ENCODE peak calls at places on chromosome 17, in five cellular contexts. M is heart left ventricle, P is uterus, N is aorta, T is cardiac muscle cell. E is an unnamed sample.

GRCh38 chr17:47831934-47832327 is 461 bp downstream of the LRRC46 start:
- DNase-seq in P (no peak), M (no peak), T (no peak), N (no peak), E (no peak)

GRCh38 chr17:2814049-2814448 is 17.8 kb downstream of the RAP1GAP2 start:
- DNase-seq in T (no peak), P (no peak), N (no peak), M (no peak), E (no peak)

GRCh38 chr17:72390675-72391501 is 270.1 kb downstream of the SOX9 start:
- DNase-seq in P (no peak), N (no peak), M (no peak), T (no peak), E (no peak)

GRCh38 chr17:77444653-77445029 is 303.9 kb downstream of the SEC14L1 start:
- DNase-seq in N (no peak), P (peak; percentile 66), T (peak; percentile 80), M (peak; percentile 82), E (no peak)

GRCh38 chr17:67421869-67422273 is 44.8 kb downstream of the PITPNC1 start:
- DNase-seq in N (no peak), M (no peak), P (no peak), T (peak; percentile 36), E (no peak)

GRCh38 chr17:40176409-40177110 is 710 bp upstream of the RAPGEFL1 start:
- DNase-seq in P (no peak), M (no peak), T (no peak), N (no peak), E (no peak)

GRCh38 chr17:7004398-7005253 is 7.8 kb upstream of the RNASEK start:
- DNase-seq in P (no peak), N (no peak), T (peak; percentile 68), M (no peak), E (no peak)

GRCh38 chr17:47652570-47652969 is 2.9 kb downstream of the KPNB1 start:
- DNase-seq in M (no peak), P (no peak), N (no peak), T (peak; percentile 27), E (no peak)

GRCh38 chr17:66637491-66637890 is 197.4 kb upstream of the CACNG5 start:
- DNase-seq in T (no peak), M (no peak), N (no peak), P (no peak), E (no peak)

GRCh38 chr17:2386400-2387085 is 14.3 kb downstream of the MNT start:
- DNase-seq in N (no peak), M (no peak), P (no peak), T (no peak), E (peak; percentile 94)

GRCh38 chr17:59761385-59762021 is 54.0 kb downstream of the VMP1 start:
- DNase-seq in T (peak; percentile 89), P (no peak), M (no peak), N (no peak), E (no peak)

GRCh38 chr17:72244942-72245341 is 124.1 kb downstream of the SOX9 start:
- DNase-seq in T (peak; percentile 25), M (no peak), N (no peak), P (no peak), E (no peak)

GRCh38 chr17:67435122-67435521 is 58.0 kb downstream of the PITPNC1 start:
- DNase-seq in T (peak; percentile 60), M (no peak), N (no peak), P (no peak), E (no peak)

GRCh38 chr17:7885357-7886226 is 3.0 kb upstream of the CHD3 start:
- DNase-seq in P (peak; percentile 61), T (peak; percentile 53), M (peak; percentile 53), N (peak; percentile 80), E (peak; percentile 87)

GRCh38 chr17:6752068-6752909 is 3.6 kb upstream of the XAF1 start:
- DNase-seq in N (no peak), T (peak; percentile 100), M (peak; percentile 43), P (peak; percentile 47), E (no peak)

GRCh38 chr17:51860934-51861561 is 297.5 kb downstream of the CA10 start:
- DNase-seq in M (no peak), P (no peak), N (no peak), T (peak; percentile 9), E (no peak)

GRCh38 chr17:30236807-30237206 is 1.3 kb upstream of the SLC6A4 start:
- DNase-seq in P (peak; percentile 25), T (peak; percentile 49), N (peak; percentile 88), M (peak; percentile 56), E (peak; percentile 91)

GRCh38 chr17:53949473-53950090 is 126.9 kb downstream of the KIF2B start:
- DNase-seq in N (no peak), P (no peak), M (no peak), T (no peak), E (no peak)

GRCh38 chr17:33927732-33928133 is 327.4 kb upstream of the CCL2 start:
- DNase-seq in T (peak; percentile 6), P (no peak), M (no peak), N (no peak), E (no peak)

GRCh38 chr17:57577751-57578607 is 167.1 kb downstream of the CCDC182 start:
- DNase-seq in T (peak; percentile 93), M (peak; percentile 53), P (peak; percentile 72), N (no peak), E (peak; percentile 65)

GRCh38 chr17:46126840-46127239 is 66.4 kb downstream of the KANSL1 start:
- DNase-seq in M (no peak), T (no peak), N (no peak), P (no peak), E (no peak)

GRCh38 chr17:8894673-8895578 is 27.5 kb upstream of the PIK3R6 start:
- DNase-seq in M (peak; percentile 51), P (no peak), T (peak; percentile 82), N (peak; percentile 70), E (no peak)

GRCh38 chr17:11150946-11151345 is 90.1 kb upstream of the SHISA6 start:
- DNase-seq in M (no peak), T (no peak), N (no peak), P (no peak), E (no peak)

DNA sequence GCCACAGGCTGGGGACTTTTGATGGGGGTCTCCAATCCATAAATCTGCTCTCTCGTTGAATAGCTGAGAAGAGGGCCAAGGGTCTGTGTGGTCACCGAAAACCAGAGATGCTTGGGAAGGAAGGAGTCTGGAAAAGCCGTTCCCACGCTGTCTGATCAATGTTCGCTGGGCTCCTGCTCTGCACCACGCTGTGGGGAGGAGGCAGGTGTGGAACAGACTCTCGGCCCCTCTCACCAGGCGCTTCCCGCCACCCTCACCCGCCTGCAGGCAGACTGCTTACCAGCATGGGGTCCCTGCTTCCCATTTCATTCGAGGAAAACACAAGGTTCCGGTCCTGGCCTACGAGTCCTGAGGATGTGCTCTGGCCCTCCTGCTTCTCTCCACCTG is 702 bp upstream of the ALDH3A1 start:
- DNase-seq in M (no peak), N (no peak), T (no peak), P (no peak), E (no peak)
- H3K4me1 ChIP-seq in M (no peaks in the 10 kb centered on the region), N (no peaks in the 10 kb centered on the region), T (no peaks in the 10 kb centered on the region), P (peaks cover 7% of the 10 kb centered on the region), E (peaks cover 14% of the 10 kb centered on the region)

DNA sequence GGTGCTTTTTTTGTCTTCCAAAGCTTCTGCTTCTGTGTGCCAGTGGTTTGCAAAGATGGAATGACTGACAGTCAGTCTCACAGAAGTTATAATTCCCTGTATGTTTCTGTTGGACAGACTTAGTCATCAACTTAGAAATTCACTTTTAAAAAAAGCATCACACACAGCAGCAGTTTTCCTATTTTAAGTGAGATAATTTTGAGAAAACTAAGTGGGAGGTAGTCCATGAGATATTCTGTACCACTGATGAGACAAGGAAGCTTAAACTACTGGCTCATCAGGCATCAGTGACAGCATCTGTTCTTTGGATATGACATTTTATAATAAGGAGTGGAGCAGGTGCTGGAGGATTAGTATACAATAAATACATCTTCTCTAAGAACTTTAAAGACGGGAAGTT is 20.0 kb downstream of the CNP start:
- DNase-seq in M (no peak), N (no peak), T (no peak), P (no peak), E (no peak)
- H3K36me3 ChIP-seq in M (peaks cover 100% of the 10 kb centered on the region), N (peaks cover 14% of the 10 kb centered on the region), T (peaks cover 63% of the 10 kb centered on the region), P (no peaks in the 10 kb centered on the region), E (peaks cover 42% of the 10 kb centered on the region)

GRCh38 chr17:28056276-28056620 is 13.8 kb downstream of the NLK start:
- DNase-seq in N (no peak), M (no peak), T (no peak), P (no peak), E (no peak)

GRCh38 chr17:28055546-28056275 is 13.2 kb downstream of the NLK start:
- DNase-seq in N (no peak), M (no peak), T (no peak), P (no peak), E (no peak)

GRCh38 chr17:28053725-28054124 is 11.2 kb downstream of the NLK start:
- DNase-seq in T (no peak), M (no peak), N (no peak), P (no peak), E (no peak)

GRCh38 chr17:28049071-28049470 is 6.6 kb downstream of the NLK start:
- DNase-seq in T (no peak), M (no peak), N (no peak), P (no peak), E (no peak)

GRCh38 chr17:28053044-28053670 is 10.7 kb downstream of the NLK start:
- DNase-seq in P (no peak), N (no peak), T (no peak), M (no peak), E (no peak)
- H3K4me1 ChIP-seq in P (peaks cover 16% of the 10 kb centered on the region), N (peaks cover 3% of the 10 kb centered on the region), T (peaks cover 28% of the 10 kb centered on the region), M (peaks cover 35% of the 10 kb centered on the region), E (peaks cover 7% of the 10 kb centered on the region)

GRCh38 chr17:43517615-43518386 is 28.3 kb downstream of the ETV4 start:
- DNase-seq in T (peak; percentile 63), M (no peak), P (no peak), N (no peak), E (no peak)
- H3K36me3 ChIP-seq in T (peaks cover 67% of the 10 kb centered on the region), M (peaks cover 100% of the 10 kb centered on the region), P (no peaks in the 10 kb centered on the region), N (peaks cover 7% of the 10 kb centered on the region), E (peaks cover 67% of the 10 kb centered on the region)

DNA sequence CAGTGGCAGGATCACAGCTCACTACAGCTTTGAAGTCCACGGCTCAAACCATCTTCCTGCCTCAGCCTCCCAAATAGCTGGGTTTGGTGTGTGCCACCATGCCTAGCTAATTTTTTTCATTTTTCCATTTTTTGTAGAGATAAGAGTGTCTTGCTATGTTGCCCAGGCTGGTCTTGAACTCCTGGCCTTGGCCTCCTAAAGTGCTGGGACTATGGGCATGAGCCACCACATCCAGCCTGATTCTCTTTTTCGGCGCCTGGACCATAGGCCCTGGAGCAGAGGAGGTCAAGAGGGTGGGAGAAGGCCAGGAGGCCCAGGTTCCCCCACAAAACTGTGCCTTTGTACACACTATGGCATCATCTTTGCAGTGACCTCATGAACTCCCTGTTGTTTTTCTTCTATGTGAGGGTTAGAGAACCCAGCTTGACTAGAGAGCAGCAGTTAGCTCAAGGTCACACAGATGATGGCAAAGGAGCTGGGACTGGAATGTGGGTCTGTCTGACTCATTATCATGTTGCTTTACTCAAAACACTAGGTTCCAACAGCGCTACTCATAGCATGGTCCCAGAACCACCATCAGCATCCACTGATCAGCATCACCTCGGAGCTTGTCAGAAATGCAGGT is 16.3 kb downstream of the SCN4A start:
- DNase-seq in T (no peak), M (no peak), N (no peak), P (no peak), E (no peak)
- H3K4me1 ChIP-seq in T (peaks cover 5% of the 10 kb centered on the region), M (peaks cover 20% of the 10 kb centered on the region), N (no peaks in the 10 kb centered on the region), P (no peaks in the 10 kb centered on the region), E (no peaks in the 10 kb centered on the region)

DNA sequence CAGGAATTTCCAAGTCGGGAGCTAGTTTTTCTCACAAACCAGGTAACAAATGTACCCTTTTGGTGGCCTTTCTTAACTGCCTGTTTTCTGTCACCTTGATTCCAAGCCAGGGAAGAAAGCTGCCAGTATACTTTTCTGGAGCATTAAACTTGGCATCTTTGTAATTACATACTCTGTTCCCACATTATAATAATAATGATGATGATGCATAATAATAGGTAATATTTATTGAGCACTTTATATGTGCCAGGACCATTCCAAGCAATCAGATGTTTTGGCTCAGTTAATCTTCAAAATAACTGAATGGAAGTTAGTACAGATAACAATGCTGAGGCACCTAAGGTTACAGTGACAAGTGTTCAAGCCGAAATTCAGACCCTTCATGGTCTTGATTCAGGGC is 11.1 kb upstream of the PSMC5 start:
- DNase-seq in T (no peak), N (no peak), M (no peak), P (no peak), E (no peak)
- H3K36me3 ChIP-seq in T (peaks cover 93% of the 10 kb centered on the region), N (peaks cover 16% of the 10 kb centered on the region), M (peaks cover 100% of the 10 kb centered on the region), P (no peaks in the 10 kb centered on the region), E (peaks cover 76% of the 10 kb centered on the region)